ENCODE peak calls at places on chromosomes 13 and 19, in eight cellular contexts. M is AG04449; G is mesothelial cell of epicardium; N is stimulated activated naive CD8-positive, alpha-beta T cell treated with anti-CD3 and anti-CD28 coated beads, Interleukin-15, amount 100 ng/mL, for 72 hours; V is NCI-H345; Z is lower lobe of right lung; J is AML-193; Q is activated gamma-delta T cell treated with Interleukin-2 at 50 U/mL for 16 hours. S is an unnamed sample.

GRCh38 chr13:111429064-111429558 is 108.7 kb downstream of the TEX29 start:
- DNase-seq in M (no peak), G (no peak), N (peak; percentile 12), V (peak; percentile 45), Z (no peak), J (no peak), Q (peak; percentile 9), S (no peak)

GRCh38 chr13:99916366-99917103 is 55.0 kb downstream of the ZIC5 start:
- DNase-seq in M (peak; percentile 23), G (no peak), N (no peak), V (peak; percentile 78), Z (no peak), J (peak; percentile 90), Q (no peak), S (peak; percentile 31)

GRCh38 chr19:34365463-34366401 is 736 bp downstream of the GPI start:
- DNase-seq in M (no peak), G (peak; percentile 48), N (no peak), V (peak; percentile 58), Z (peak; percentile 55), J (peak; percentile 2), Q (no peak), S (no peak)

GRCh38 chr13:75798353-75799245 is 162.5 kb downstream of the LMO7 start:
- DNase-seq in M (no peak), G (no peak), N (no peak), V (no peak), Z (no peak), J (no peak), Q (no peak), S (no peak)

GRCh38 chr13:72890546-72890945 is 108.6 kb downstream of the PIBF1 start:
- DNase-seq in M (no peak), G (no peak), N (no peak), V (no peak), Z (no peak), J (no peak), Q (no peak), S (no peak)

GRCh38 chr13:21688056-21688455 is 17.2 kb downstream of the FGF9 start:
- DNase-seq in M (no peak), G (no peak), N (no peak), V (peak; percentile 2), Z (no peak), J (no peak), Q (no peak), S (no peak)

GRCh38 chr13:80083516-80084085 is 257.3 kb downstream of the SPRY2 start:
- DNase-seq in M (peak; percentile 26), G (no peak), N (no peak), V (no peak), Z (no peak), J (no peak), Q (no peak), S (no peak)

GRCh38 chr13:110759710-110760109 is 46.2 kb downstream of the ING1 start:
- DNase-seq in M (no peak), G (no peak), N (no peak), V (no peak), Z (no peak), J (no peak), Q (no peak), S (no peak)

GRCh38 chr13:114099918-114100445 is 32.4 kb downstream of the RASA3 start:
- DNase-seq in M (no peak), G (no peak), N (no peak), V (peak; percentile 19), Z (peak; percentile 44), J (no peak), Q (peak; percentile 3), S (no peak)

GRCh38 chr19:33430674-33431277 is 57.3 kb downstream of the CEBPG start:
- DNase-seq in M (no peak), G (peak; percentile 83), N (peak; percentile 58), V (peak; percentile 80), Z (peak; percentile 68), J (peak; percentile 41), Q (peak; percentile 56), S (no peak)

GRCh38 chr13:47480941-47481340 is 520.1 kb downstream of the SUCLA2 start:
- DNase-seq in M (no peak), G (no peak), N (no peak), V (no peak), Z (no peak), J (peak; percentile 59), Q (no peak), S (no peak)

GRCh38 chr13:50318887-50319286 is 303.6 kb downstream of the KCNRG start:
- DNase-seq in M (no peak), G (no peak), N (no peak), V (no peak), Z (no peak), J (no peak), Q (no peak), S (no peak)

GRCh38 chr13:66915596-66916185 is 314.4 kb downstream of the PCDH9 start:
- DNase-seq in M (no peak), G (no peak), N (no peak), V (no peak), Z (no peak), J (no peak), Q (no peak), S (no peak)

GRCh38 chr19:53076984-53077383 is 26.2 kb downstream of the ZNF160 start:
- DNase-seq in M (no peak), G (peak; percentile 67), N (no peak), V (no peak), Z (no peak), J (peak; percentile 15), Q (no peak), S (no peak)

GRCh38 chr19:56134655-56134922 is 6.5 kb upstream of the ZNF444 start:
- DNase-seq in M (no peak), G (no peak), N (no peak), V (no peak), Z (no peak), J (no peak), Q (no peak), S (no peak)

GRCh38 chr19:17424743-17425365 is 5.0 kb downstream of the MVB12A start:
- DNase-seq in M (no peak), G (peak; percentile 64), N (no peak), V (no peak), Z (no peak), J (no peak), Q (no peak), S (no peak)

GRCh38 chr13:78601886-78602560 is 1.3 kb downstream of the POU4F1 start:
- DNase-seq in M (no peak), G (no peak), N (no peak), V (no peak), Z (no peak), J (no peak), Q (no peak), S (no peak)

GRCh38 chr19:47231215-47232054 is 436 bp upstream of the BBC3 start:
- DNase-seq in M (no peak), G (peak; percentile 91), N (peak; percentile 93), V (peak; percentile 64), Z (peak; percentile 94), J (peak; percentile 36), Q (peak; percentile 89), S (peak; percentile 54)

GRCh38 chr13:51479199-51479523 is 26.3 kb upstream of the INTS6 start:
- DNase-seq in M (no peak), G (no peak), N (no peak), V (no peak), Z (no peak), J (no peak), Q (no peak), S (no peak)

GRCh38 chr19:5281588-5281987 is 59.0 kb downstream of the PTPRS start:
- DNase-seq in M (no peak), G (no peak), N (no peak), V (no peak), Z (peak; percentile 57), J (no peak), Q (no peak), S (no peak)

GRCh38 chr13:104301216-104301975 is 1235.2 kb upstream of the SLC10A2 start:
- DNase-seq in M (no peak), G (no peak), N (no peak), V (no peak), Z (no peak), J (no peak), Q (no peak), S (no peak)

GRCh38 chr13:99545979-99546378 is 44.7 kb downstream of the TM9SF2 start:
- DNase-seq in M (no peak), G (no peak), N (no peak), V (no peak), Z (no peak), J (no peak), Q (no peak), S (no peak)

GRCh38 chr13:40236566-40237168 is 429.8 kb downstream of the FOXO1 start:
- DNase-seq in M (no peak), G (no peak), N (no peak), V (no peak), Z (no peak), J (no peak), Q (no peak), S (no peak)

GRCh38 chr13:42532561-42533335 is 41.2 kb upstream of the TNFSF11 start:
- DNase-seq in M (no peak), G (no peak), N (no peak), V (no peak), Z (no peak), J (no peak), Q (no peak), S (peak; percentile 70)

GRCh38 chr13:37656247-37656940 is 57.8 kb upstream of the POSTN start:
- DNase-seq in M (peak; percentile 98), G (no peak), N (no peak), V (no peak), Z (no peak), J (no peak), Q (no peak), S (no peak)

GRCh38 chr19:13057147-13057572 is 45.5 kb downstream of the LYL1 start:
- DNase-seq in M (no peak), G (no peak), N (no peak), V (peak; percentile 4), Z (peak; percentile 52), J (no peak), Q (no peak), S (no peak)

GRCh38 chr19:44689290-44690130 is 9.4 kb upstream of the CEACAM16 start:
- DNase-seq in M (no peak), G (peak; percentile 87), N (peak; percentile 77), V (peak; percentile 33), Z (peak; percentile 84), J (peak; percentile 54), Q (peak; percentile 79), S (no peak)

GRCh38 chr19:35253316-35254286 is 4.8 kb downstream of the LSR start:
- DNase-seq in M (no peak), G (peak; percentile 36), N (no peak), V (peak; percentile 62), Z (no peak), J (no peak), Q (peak; percentile 1), S (no peak)

GRCh38 chr19:55652311-55653078 is 2.3 kb upstream of the U2AF2 start:
- DNase-seq in M (no peak), G (no peak), N (no peak), V (no peak), Z (peak; percentile 64), J (no peak), Q (no peak), S (no peak)

GRCh38 chr13:93861818-93862217 is 617.7 kb downstream of the DCT start:
- DNase-seq in M (peak; percentile 45), G (no peak), N (no peak), V (no peak), Z (no peak), J (no peak), Q (no peak), S (no peak)

GRCh38 chr19:45050036-45050435 is 11.2 kb downstream of the CLASRP start:
- DNase-seq in M (no peak), G (no peak), N (no peak), V (no peak), Z (no peak), J (no peak), Q (no peak), S (no peak)

GRCh38 chr19:6674868-6675305 is 4.9 kb upstream of the TNFSF14 start:
- DNase-seq in M (no peak), G (no peak), N (peak; percentile 81), V (no peak), Z (peak; percentile 73), J (peak; percentile 85), Q (peak; percentile 88), S (peak; percentile 87)

GRCh38 chr19:21474671-21475181 is 30.7 kb upstream of the ZNF429 start:
- DNase-seq in M (no peak), G (peak; percentile 92), N (peak; percentile 88), V (no peak), Z (peak; percentile 81), J (peak; percentile 88), Q (peak; percentile 64), S (no peak)

GRCh38 chr13:96089749-96090239 is at the start of gene HS6ST3:
- DNase-seq in M (no peak), G (peak; percentile 59), N (no peak), V (peak; percentile 83), Z (no peak), J (no peak), Q (no peak), S (no peak)